ENCODE peak calls at places on chromosomes 13 and 19, in five cellular contexts. R is fibroblast of lung, K is AG04450, Z is OCI-LY7, J is A549. M is an unnamed sample.

GRCh38 chr13:111551421-111551820 is 231.0 kb downstream of the TEX29 start:
- DNase-seq in K (no peak), J (no peak), Z (no peak), R (no peak), M (no peak)

GRCh38 chr13:75687145-75687763 is 51.1 kb downstream of the LMO7 start:
- DNase-seq in J (peak; percentile 54), Z (peak; percentile 4), R (peak; percentile 43), K (no peak), M (peak; percentile 24)

GRCh38 chr19:54309811-54310210 is 3.2 kb downstream of the LILRA5 start:
- DNase-seq in K (no peak), Z (no peak), R (no peak), J (no peak), M (no peak)

GRCh38 chr13:79621449-79621848 is 140.5 kb downstream of the NDFIP2 start:
- DNase-seq in Z (no peak), R (no peak), K (no peak), J (no peak), M (no peak)

GRCh38 chr19:53183146-53183545 is 10.0 kb downstream of the ZNF665 start:
- DNase-seq in K (no peak), R (peak; percentile 90), Z (no peak), J (no peak), M (no peak)

GRCh38 chr13:41931337-41931736 is 29.6 kb downstream of the VWA8 start:
- DNase-seq in Z (no peak), K (no peak), R (peak; percentile 49), J (no peak), M (no peak)

GRCh38 chr19:6011206-6011605 is 33.3 kb upstream of the RANBP3 start:
- DNase-seq in J (no peak), K (no peak), R (no peak), Z (no peak), M (no peak)

GRCh38 chr13:102847272-102848234 is 1.7 kb downstream of the ERCC5 start:
- DNase-seq in J (peak; percentile 27), R (peak; percentile 35), K (no peak), Z (peak; percentile 34), M (no peak)

GRCh38 chr19:3606690-3607289 is at the start of gene TBXA2R:
- DNase-seq in K (no peak), J (peak; percentile 51), Z (peak; percentile 27), R (peak; percentile 66), M (no peak)

DNA sequence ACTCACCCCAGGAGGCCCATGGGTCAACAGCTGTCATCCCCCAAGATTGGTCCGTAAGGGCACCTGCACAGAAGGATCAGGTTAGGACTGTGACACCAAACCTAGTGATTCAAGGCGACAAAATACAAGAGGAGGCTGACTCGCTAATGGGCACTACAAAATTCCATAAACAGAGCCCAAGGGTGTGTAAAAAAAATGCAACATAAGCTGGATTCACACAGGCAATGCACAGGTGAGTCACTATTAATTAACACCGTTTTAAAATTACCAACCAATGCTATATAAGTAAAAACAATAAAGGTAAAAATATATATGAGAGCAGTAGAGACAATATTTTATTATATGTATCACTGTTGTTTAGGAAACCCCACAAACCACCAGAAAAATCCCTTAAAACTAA is 1.9 kb downstream of the ZNF606 start:
- DNase-seq in Z (no peak), R (no peak), K (no peak), J (no peak), M (no peak)
- H3K4me3 ChIP-seq in Z (no peak overlapping the region), R (no peak overlapping the region), K (no peak overlapping the region), J (no peak overlapping the region), M (no peak overlapping the region)

GRCh38 chr13:94416454-94417080 is 62.9 kb downstream of the DCT start:
- DNase-seq in J (peak; percentile 32), K (no peak), Z (peak; percentile 17), R (peak; percentile 39), M (no peak)
- TF ChIP-seq CTCF in J (no peak), K (peak; percentile 36), Z (peak; percentile 54), R (no peak), M (peak; percentile 63)

GRCh38 chr19:15640294-15640903 is at the start of gene CYP4F3:
- DNase-seq in Z (no peak), R (no peak), K (no peak), J (peak; percentile 96), M (no peak)
- H3K4me3 ChIP-seq in Z (no peak within 1 kb of the TSS), R (no peak within 1 kb of the TSS), K (no peak within 1 kb of the TSS), J (peak within 1 kb of the TSS; percentile 49), M (no peak within 1 kb of the TSS)

DNA sequence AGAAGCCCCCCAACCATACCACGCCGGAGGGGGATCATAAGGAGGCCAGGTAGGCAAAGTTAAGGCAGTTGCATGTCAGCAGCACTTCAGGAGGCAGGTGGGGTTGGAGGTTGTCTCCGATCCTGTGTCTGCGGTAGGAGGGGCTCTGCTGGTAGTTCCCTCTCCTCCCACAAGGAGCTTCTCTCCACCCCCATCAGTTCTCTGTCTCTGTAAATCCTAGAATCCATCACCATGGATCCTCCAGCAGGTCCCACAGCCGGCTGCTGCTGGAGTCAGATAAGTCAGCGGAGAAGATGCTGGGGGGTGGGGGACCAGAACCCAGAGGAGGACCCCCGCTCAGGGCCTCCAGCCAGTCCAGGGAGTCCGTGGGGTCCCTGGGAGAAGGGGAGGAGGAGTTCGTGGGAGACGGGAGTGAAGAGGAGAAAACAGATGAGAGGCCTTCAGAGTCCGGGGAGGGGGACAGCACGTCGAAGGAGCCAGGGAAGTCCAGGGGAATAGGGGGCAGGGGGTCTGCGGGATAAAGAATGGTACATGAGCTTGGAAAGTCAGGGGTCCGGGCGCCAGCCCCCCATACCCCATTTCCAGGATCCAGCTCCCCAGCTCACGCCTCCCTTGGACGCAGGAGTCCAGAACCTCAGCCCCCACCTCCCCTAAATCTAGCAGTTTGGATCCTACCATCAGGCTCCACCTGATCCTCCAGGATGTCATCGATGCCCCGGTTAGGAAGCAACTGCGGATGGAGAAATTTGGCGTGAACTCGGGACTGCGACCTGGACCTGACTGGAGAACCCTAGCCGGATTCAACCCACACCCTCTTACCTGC is 6.3 kb downstream of the MAMSTR start:
- DNase-seq in Z (peak; percentile 30), J (peak; percentile 75), K (no peak), R (peak; percentile 27), M (no peak)
- TF ChIP-seq CTCF in Z (peak; percentile 36), J (no peak), K (peak; percentile 48), R (peak; percentile 17), M (no peak)

DNA sequence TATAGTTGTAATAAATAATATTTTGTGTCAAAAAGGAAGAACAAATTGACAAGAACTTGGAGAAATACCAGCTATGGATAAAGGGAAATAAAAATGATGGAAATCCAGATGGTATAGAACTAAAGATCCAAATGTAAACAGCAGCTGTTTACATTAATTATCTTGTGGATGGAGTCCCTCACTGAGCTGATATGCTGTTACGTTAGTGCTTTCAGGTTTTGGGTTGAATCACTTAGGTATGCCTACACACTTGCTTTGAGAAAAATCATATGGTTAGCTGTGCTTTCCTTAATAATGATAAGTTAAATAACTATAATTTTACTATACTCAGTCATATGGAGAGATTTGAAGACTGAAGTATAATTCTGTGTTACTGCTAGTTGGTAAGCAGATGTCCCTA is 27.7 kb downstream of the WASF3 start:
- DNase-seq in K (no peak), R (peak; percentile 37), J (no peak), Z (no peak), M (no peak)
- H3K4me3 ChIP-seq in K (no peak overlapping the region), R (no peak overlapping the region), J (no peak overlapping the region), Z (no peak overlapping the region), M (no peak overlapping the region)

GRCh38 chr13:99656843-99657506 is 155.7 kb downstream of the TM9SF2 start:
- DNase-seq in Z (no peak), K (no peak), R (no peak), J (peak; percentile 8), M (no peak)

GRCh38 chr13:99660101-99660500 is 158.8 kb downstream of the TM9SF2 start:
- DNase-seq in Z (no peak), J (no peak), K (no peak), R (no peak), M (no peak)

GRCh38 chr13:99659234-99659633 is 158.0 kb downstream of the TM9SF2 start:
- DNase-seq in K (no peak), J (no peak), R (no peak), Z (no peak), M (no peak)

GRCh38 chr13:99657848-99658265 is 156.6 kb downstream of the TM9SF2 start:
- DNase-seq in J (peak; percentile 48), R (peak; percentile 46), K (no peak), Z (no peak), M (no peak)

GRCh38 chr13:99658266-99658991 is 157.2 kb downstream of the TM9SF2 start:
- DNase-seq in R (peak; percentile 54), K (no peak), Z (no peak), J (peak; percentile 64), M (no peak)
- TF ChIP-seq CTCF in R (peak; percentile 35), K (peak; percentile 32), Z (peak; percentile 17), J (peak; percentile 44), M (peak; percentile 31)

DNA sequence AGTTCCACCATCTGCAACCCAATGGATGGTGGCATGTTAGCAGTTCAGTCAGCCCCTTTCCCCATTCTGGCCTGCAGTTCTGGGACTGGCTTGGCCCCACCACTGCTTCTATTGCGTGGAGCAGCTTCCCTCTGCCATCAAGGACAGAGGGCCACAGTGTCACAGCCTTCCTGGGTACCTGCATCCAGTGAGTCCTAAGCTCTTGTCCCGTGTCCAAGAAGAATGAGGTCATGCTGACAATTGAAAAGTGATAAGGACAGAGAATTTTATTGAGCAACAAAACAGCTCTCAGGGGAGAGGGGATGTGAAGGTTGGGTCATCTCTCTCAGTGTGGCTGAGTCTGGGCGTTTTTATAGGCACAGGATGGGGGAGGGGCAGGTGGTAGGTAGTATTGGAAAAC is 33.5 kb upstream of the SIN3B start:
- DNase-seq in K (no peak), R (no peak), Z (peak; percentile 25), J (no peak), M (no peak)
- H3K4me3 ChIP-seq in K (no peak overlapping the region), R (no peak overlapping the region), Z (no peak overlapping the region), J (no peak overlapping the region), M (no peak overlapping the region)

GRCh38 chr19:1524972-1525325 is 1.1 kb downstream of the PLK5 start:
- DNase-seq in R (no peak), J (no peak), Z (no peak), K (no peak), M (no peak)

GRCh38 chr19:1522838-1523237 is 1.0 kb upstream of the PLK5 start:
- DNase-seq in J (no peak), Z (no peak), K (no peak), R (no peak), M (no peak)

GRCh38 chr19:1524206-1524971 is 512 bp downstream of the PLK5 start:
- DNase-seq in Z (no peak), K (no peak), R (no peak), J (peak; percentile 31), M (no peak)

GRCh38 chr19:1522061-1522460 is 1.8 kb upstream of the PLK5 start:
- DNase-seq in Z (no peak), J (no peak), K (no peak), R (no peak), M (no peak)

GRCh38 chr19:1523412-1524205 is at the start of gene PLK5:
- DNase-seq in J (no peak), K (no peak), R (no peak), Z (no peak), M (no peak)
- TF ChIP-seq CTCF in J (no peak), K (no peak), R (no peak), Z (no peak), M (no peak)

GRCh38 chr19:29708553-29709439 is 6.3 kb downstream of the C19orf12 start:
- DNase-seq in K (no peak), R (no peak), J (no peak), Z (no peak), M (no peak)
- H3K4me3 ChIP-seq in K (no peak overlapping the region), R (no peak overlapping the region), J (no peak overlapping the region), Z (no peak overlapping the region), M (no peak overlapping the region)